ENCODE peak calls at places on chromosomes 7 and 10, in seven cellular contexts. C is SK-N-SH, K is Karpas-422, I is bronchial epithelial cell, U is GM23248, Q is psoas muscle, Z is AG09309. V is an unnamed sample.

GRCh38 chr10:1476106-1476803 is 261.1 kb downstream of the ADARB2 start:
- DNase-seq in U (no peak), Z (no peak), I (no peak), C (no peak), K (no peak), Q (no peak), V (no peak)

GRCh38 chr7:30062587-30062986 is 34.4 kb downstream of the PLEKHA8 start:
- DNase-seq in U (peak), Q (no peak), C (peak), K (peak), Z (peak), I (peak), V (peak)

GRCh38 chr10:11125004-11125403 is 107.3 kb downstream of the CELF2 start:
- DNase-seq in Z (no peak), K (no peak), Q (no peak), I (no peak), U (no peak), C (no peak), V (no peak)

GRCh38 chr7:35551682-35552081 is 143.3 kb downstream of the HERPUD2 start:
- DNase-seq in C (no peak), Q (no peak), K (no peak), U (no peak), I (no peak), Z (no peak), V (no peak)

GRCh38 chr7:142854505-142855400 is at the start of gene EPHB6:
- DNase-seq in Z (no peak), I (peak), U (peak), K (peak), C (peak), Q (peak), V (peak)

GRCh38 chr7:115678049-115678982 is 352.2 kb downstream of the TFEC start:
- DNase-seq in U (peak), Z (peak), K (no peak), Q (no peak), I (no peak), C (no peak), V (peak)

GRCh38 chr10:2150315-2150714 is 413.0 kb upstream of the ADARB2 start:
- DNase-seq in K (no peak), I (peak), C (no peak), U (no peak), Q (no peak), Z (no peak), V (no peak)

GRCh38 chr7:149196151-149196704 is 882 bp downstream of the ZNF282 start:
- DNase-seq in I (no peak), Z (no peak), U (peak), Q (no peak), K (peak), C (peak), V (no peak)

GRCh38 chr10:112137381-112137987 is 46.1 kb downstream of the GPAM start:
- DNase-seq in K (peak), I (peak), Z (no peak), Q (peak), U (peak), C (peak), V (peak)

GRCh38 chr10:114151486-114151885 is 22.5 kb downstream of the CCDC186 start:
- DNase-seq in U (peak), I (peak), Q (no peak), C (no peak), Z (peak), K (no peak), V (peak)

GRCh38 chr7:55244346-55244745 is 120.8 kb upstream of the LANCL2 start:
- DNase-seq in U (no peak), Z (no peak), C (no peak), Q (no peak), I (no peak), K (no peak), V (peak)

GRCh38 chr10:58894929-58895328 is 281.5 kb upstream of the PHYHIPL start:
- DNase-seq in Z (no peak), Q (no peak), C (no peak), K (no peak), I (no peak), U (no peak), V (no peak)

GRCh38 chr7:46461334-46461777 is 540.3 kb upstream of the IGFBP3 start:
- DNase-seq in C (no peak), Z (no peak), I (no peak), U (no peak), K (no peak), Q (no peak), V (peak)

GRCh38 chr7:21293771-21294170 is 134.1 kb upstream of the SP4 start:
- DNase-seq in U (no peak), C (no peak), K (no peak), I (no peak), Z (no peak), Q (no peak), V (no peak)

GRCh38 chr10:89706011-89706410 is 4.6 kb downstream of the KIF20B start:
- DNase-seq in I (no peak), Z (no peak), U (peak), Q (no peak), C (no peak), K (no peak), V (peak)

GRCh38 chr10:54799491-54799890 is 1.5 kb downstream of the PCDH15 start:
- DNase-seq in C (no peak), K (no peak), Z (no peak), U (no peak), Q (no peak), I (no peak), V (no peak)

GRCh38 chr10:97818572-97818971 is 31.1 kb upstream of the GOLGA7B start:
- DNase-seq in C (no peak), K (no peak), Q (no peak), Z (no peak), U (no peak), I (no peak), V (no peak)

GRCh38 chr10:97210576-97210975 is 24.8 kb upstream of the SLIT1 start:
- DNase-seq in I (peak), U (peak), Z (no peak), C (peak), Q (peak), K (peak), V (peak)

GRCh38 chr7:97004931-97005763 is at the start of gene DLX6:
- DNase-seq in K (no peak), Q (no peak), U (peak), Z (no peak), C (peak), I (no peak), V (peak)

GRCh38 chr10:43218206-43218950 is 48.5 kb downstream of the RASGEF1A start:
- DNase-seq in I (no peak), Z (peak), Q (peak), C (no peak), K (no peak), U (peak), V (no peak)

GRCh38 chr7:106165328-106165727 is 53.2 kb upstream of the SYPL1 start:
- DNase-seq in Z (no peak), C (no peak), I (peak), U (peak), Q (no peak), K (peak), V (peak)

GRCh38 chr10:78203915-78204818 is 170.5 kb downstream of the RPS24 start:
- DNase-seq in C (peak), Z (no peak), K (no peak), Q (no peak), I (no peak), U (peak), V (no peak)

GRCh38 chr10:15439381-15439837 is 68.3 kb upstream of the FAM171A1 start:
- DNase-seq in I (peak), Z (no peak), Q (peak), K (no peak), C (peak), U (peak), V (peak)

GRCh38 chr10:17031656-17032630 is 97.7 kb downstream of the CUBN start:
- DNase-seq in K (no peak), Q (no peak), U (no peak), I (no peak), C (no peak), Z (no peak), V (no peak)

DNA sequence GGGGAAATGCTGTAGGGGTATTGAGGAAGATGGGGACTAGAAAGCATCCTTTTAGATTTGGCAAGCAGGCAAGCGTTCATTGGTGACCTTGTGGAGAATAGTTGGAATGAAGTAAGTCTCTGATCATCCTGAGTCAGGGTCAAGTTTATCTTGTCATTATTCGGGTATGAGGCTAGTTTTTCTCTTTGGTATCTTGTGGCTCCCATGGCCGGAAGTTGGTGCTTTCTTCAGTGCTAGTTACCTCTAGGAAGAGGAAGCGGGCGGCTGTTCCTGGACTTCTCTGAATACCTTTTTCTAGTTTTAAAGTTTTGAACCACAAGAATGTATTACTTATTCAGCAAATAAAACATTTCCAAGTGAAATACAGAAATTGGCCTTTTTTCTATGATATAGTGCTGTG is 9.2 kb downstream of the CREM start:
- DNase-seq in K (peak), I (no peak), Q (no peak), U (peak), C (no peak), Z (no peak), V (peak)
- H3K4me3 ChIP-seq in K (peak), I (no peak), Q (no peak), U (no peak), C (no peak), Z (no peak), V (no peak)

GRCh38 chr10:73991846-73992245 is 6.1 kb upstream of the VCL start:
- DNase-seq in C (no peak), K (no peak), I (no peak), Z (no peak), Q (peak), U (no peak), V (no peak)

GRCh38 chr10:73995035-73995358 is 2.9 kb upstream of the VCL start:
- DNase-seq in I (no peak), Z (no peak), K (no peak), C (no peak), U (no peak), Q (no peak), V (no peak)

GRCh38 chr10:73992899-73993788 is 4.8 kb upstream of the VCL start:
- DNase-seq in Q (no peak), K (no peak), Z (no peak), I (peak), U (peak), C (no peak), V (no peak)

GRCh38 chr10:73989594-73990142 is 8.2 kb upstream of the VCL start:
- DNase-seq in Z (no peak), Q (no peak), U (no peak), K (no peak), C (no peak), I (no peak), V (no peak)

DNA sequence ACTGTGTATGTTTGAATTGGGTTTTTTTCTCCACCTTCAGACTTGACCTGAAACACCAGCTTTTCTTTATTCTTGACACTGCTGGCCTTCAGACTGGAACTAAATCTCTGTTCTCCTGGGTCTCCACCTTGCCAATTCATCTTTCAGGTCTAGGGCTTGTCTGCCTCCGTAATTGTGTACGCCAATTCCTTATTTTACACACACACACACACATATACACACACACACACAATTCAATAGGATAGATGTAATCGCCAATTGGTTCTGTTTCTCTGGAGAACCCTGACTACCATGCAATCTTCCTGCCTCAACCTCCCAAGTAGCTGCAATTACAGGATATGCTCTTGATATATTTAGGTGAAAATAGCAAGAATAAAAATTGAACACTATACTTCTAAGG is 6.7 kb upstream of the VCL start:
- DNase-seq in I (no peak), Z (no peak), K (no peak), C (no peak), Q (no peak), U (no peak), V (no peak)
- H3K4me3 ChIP-seq in I (no peak), Z (no peak), K (no peak), C (no peak), Q (no peak), U (no peak), V (no peak)

DNA sequence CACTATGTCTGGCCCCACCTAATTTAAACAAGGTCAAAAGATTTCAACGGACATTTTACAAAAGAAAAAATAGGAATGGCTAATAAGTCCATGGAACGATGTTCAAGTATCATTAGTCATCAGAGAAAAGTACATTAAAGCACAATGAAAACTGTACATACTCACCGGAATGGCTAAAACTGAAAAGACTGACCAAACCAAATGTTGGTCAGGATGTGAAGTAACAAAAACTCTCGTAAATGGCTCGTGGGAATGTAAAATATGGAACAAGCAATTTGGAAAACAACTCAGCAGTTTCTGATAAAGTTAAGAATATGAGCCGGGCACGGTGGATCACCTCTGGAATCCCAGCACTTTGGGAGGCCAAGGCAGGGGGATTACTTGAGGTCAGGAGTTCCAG is 65.7 kb upstream of the PARD3 start:
- DNase-seq in I (no peak), U (no peak), K (no peak), Z (peak), Q (no peak), C (no peak), V (no peak)
- H3K4me3 ChIP-seq in I (no peak), U (no peak), K (no peak), Z (no peak), Q (no peak), C (no peak), V (no peak)

GRCh38 chr7:138978541-138979184 is 2.5 kb downstream of the KIAA1549 start:
- DNase-seq in K (no peak), I (no peak), Q (no peak), Z (no peak), U (no peak), C (peak), V (no peak)

GRCh38 chr7:138974675-138975237 is 6.4 kb downstream of the KIAA1549 start:
- DNase-seq in K (no peak), Z (no peak), Q (no peak), C (no peak), I (no peak), U (no peak), V (no peak)

GRCh38 chr7:138974103-138974502 is 7.1 kb downstream of the KIAA1549 start:
- DNase-seq in K (no peak), Z (no peak), I (no peak), U (no peak), Q (no peak), C (no peak), V (no peak)

GRCh38 chr7:138979226-138979979 is 1.8 kb downstream of the KIAA1549 start:
- DNase-seq in I (no peak), Q (no peak), Z (no peak), K (no peak), U (peak), C (peak), V (no peak)

GRCh38 chr7:138975343-138976104 is 5.7 kb downstream of the KIAA1549 start:
- DNase-seq in U (no peak), Z (no peak), C (peak), K (no peak), Q (no peak), I (no peak), V (no peak)
- H3K4me3 ChIP-seq in U (no peak), Z (no peak), C (no peak), K (no peak), Q (no peak), I (no peak), V (no peak)

GRCh38 chr7:1412322-1413261 is 46.7 kb downstream of the MICALL2 start:
- DNase-seq in U (peak), Z (no peak), K (peak), C (peak), I (peak), Q (peak), V (peak)
- H3K4me3 ChIP-seq in U (no peak), Z (no peak), K (no peak), C (no peak), I (no peak), Q (no peak), V (no peak)

GRCh38 chr7:80830584-80831319 is 88.1 kb downstream of the SEMA3C start:
- DNase-seq in Z (no peak), I (peak), C (no peak), U (no peak), K (no peak), Q (no peak), V (peak)
- H3K4me3 ChIP-seq in Z (no peak), I (no peak), C (no peak), U (no peak), K (no peak), Q (no peak), V (no peak)

GRCh38 chr10:102300289-102300843 is 55.0 kb downstream of the GBF1 start:
- DNase-seq in I (no peak), Z (peak), K (no peak), U (peak), C (no peak), Q (no peak), V (peak)
- H3K4me3 ChIP-seq in I (no peak), Z (no peak), K (no peak), U (peak), C (no peak), Q (peak), V (no peak)

GRCh38 chr10:127041561-127041960 is 136.3 kb downstream of the DOCK1 start:
- DNase-seq in C (no peak), U (peak), Q (no peak), Z (peak), K (no peak), I (peak), V (peak)

GRCh38 chr10:127043312-127043711 is 138.1 kb downstream of the DOCK1 start:
- DNase-seq in Q (no peak), Z (no peak), I (no peak), U (no peak), K (no peak), C (no peak), V (no peak)

GRCh38 chr10:127046975-127047877 is 142.0 kb downstream of the DOCK1 start:
- DNase-seq in K (no peak), C (no peak), Q (no peak), U (no peak), I (no peak), Z (no peak), V (peak)

GRCh38 chr10:127040756-127041155 is 135.5 kb downstream of the DOCK1 start:
- DNase-seq in I (peak), K (no peak), Z (no peak), C (no peak), U (peak), Q (no peak), V (peak)

DNA sequence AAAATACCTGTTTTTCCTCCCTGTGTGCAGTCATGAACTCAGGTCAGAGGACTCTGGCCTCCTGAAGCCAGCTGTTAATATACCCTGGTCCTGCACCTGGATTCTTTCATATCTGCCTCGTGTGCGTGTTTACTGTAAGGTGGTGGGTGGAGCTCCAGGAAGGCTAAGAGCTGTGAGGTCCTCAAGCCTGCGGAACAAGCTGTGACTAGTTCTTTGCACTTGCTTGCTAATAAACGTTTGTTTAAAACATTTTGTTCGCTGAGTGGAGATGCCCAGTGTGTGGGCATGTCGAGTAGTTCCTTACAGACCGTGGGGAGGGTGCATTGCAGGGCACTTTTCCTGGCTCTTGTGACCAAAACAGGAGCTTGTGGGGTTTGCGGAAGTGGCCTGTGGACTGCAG is 139.0 kb downstream of the DOCK1 start:
- DNase-seq in I (peak), Q (no peak), K (no peak), C (no peak), Z (no peak), U (no peak), V (no peak)
- H3K4me3 ChIP-seq in I (no peak), Q (no peak), K (no peak), C (no peak), Z (no peak), U (no peak), V (no peak)

V was measured in fibroblast of lung.